ENCODE peak calls at places on chromosomes 3 and 15, in eight cellular contexts. T is aorta; I is right atrium auricular region; Q is CD8-positive, alpha-beta T cell; C is upper lobe of right lung; Z is HCT116; P is HepG2; B is cardiac muscle cell. M is an unnamed sample.

GRCh38 chr3:49296781-49297420 is 19.9 kb upstream of the C3orf62 start:
- DNase-seq in T (no peak), I (peak; percentile 73), Q (no peak), C (no peak), Z (no peak), P (no peak), B (no peak), M (no peak)

GRCh38 chr3:123723527-123724168 is 138.8 kb upstream of the HACD2 start:
- DNase-seq in T (no peak), I (peak; percentile 73), Q (no peak), C (no peak), Z (peak; percentile 73), P (peak; percentile 62), B (peak; percentile 91), M (no peak)

GRCh38 chr15:87710406-87710805 is 546.1 kb downstream of the NTRK3 start:
- DNase-seq in T (no peak), I (no peak), Q (no peak), C (no peak), Z (no peak), P (no peak), B (peak; percentile 73), M (no peak)

GRCh38 chr3:189985938-189986337 is 134.8 kb downstream of the P3H2 start:
- DNase-seq in T (no peak), I (no peak), Q (no peak), C (no peak), Z (no peak), P (no peak), B (no peak), M (no peak)

GRCh38 chr3:45100998-45101407 is 45.2 kb downstream of the CDCP1 start:
- DNase-seq in T (no peak), I (no peak), Q (no peak), C (no peak), Z (no peak), P (no peak), B (peak; percentile 79), M (no peak)

GRCh38 chr3:48501196-48501595 is 2.8 kb downstream of the SHISA5 start:
- DNase-seq in T (peak; percentile 63), I (no peak), Q (no peak), C (no peak), Z (no peak), P (no peak), B (no peak), M (peak; percentile 63)

GRCh38 chr15:80260566-80260965 is 8.6 kb upstream of the CTXND1 start:
- DNase-seq in T (no peak), I (no peak), Q (no peak), C (no peak), Z (no peak), P (no peak), B (no peak), M (no peak)

GRCh38 chr3:126135398-126136076 is 44.8 kb downstream of the ALDH1L1 start:
- DNase-seq in T (peak; percentile 67), I (no peak), Q (no peak), C (peak; percentile 60), Z (no peak), P (no peak), B (no peak), M (peak; percentile 75)

GRCh38 chr3:100335137-100335833 is 728 bp downstream of the NIT2 start:
- DNase-seq in T (no peak), I (no peak), Q (no peak), C (no peak), Z (no peak), P (peak; percentile 16), B (peak; percentile 29), M (peak; percentile 83)

GRCh38 chr3:9234191-9234590 is 15.3 kb downstream of the SRGAP3 start:
- DNase-seq in T (no peak), I (no peak), Q (no peak), C (no peak), Z (no peak), P (no peak), B (no peak), M (no peak)

GRCh38 chr3:53167418-53168174 is 6.6 kb downstream of the PRKCD start:
- DNase-seq in T (no peak), I (no peak), Q (no peak), C (no peak), Z (no peak), P (no peak), B (no peak), M (no peak)

GRCh38 chr15:35182841-35183479 is 97.9 kb upstream of the NANOGP8 start:
- DNase-seq in T (no peak), I (no peak), Q (no peak), C (no peak), Z (no peak), P (no peak), B (no peak), M (no peak)

GRCh38 chr15:70561885-70562284 is 201.5 kb downstream of the UACA start:
- DNase-seq in T (no peak), I (no peak), Q (no peak), C (no peak), Z (no peak), P (no peak), B (no peak), M (no peak)

GRCh38 chr3:171257251-171258179 is 202.7 kb downstream of the TNIK start:
- DNase-seq in T (no peak), I (no peak), Q (no peak), C (no peak), Z (no peak), P (no peak), B (no peak), M (no peak)

GRCh38 chr15:55530861-55531313 is 22.9 kb upstream of the DNAAF4 start:
- DNase-seq in T (no peak), I (no peak), Q (no peak), C (no peak), Z (no peak), P (peak; percentile 4), B (peak; percentile 37), M (no peak)

GRCh38 chr15:85839637-85840036 is 44.9 kb upstream of the KLHL25 start:
- DNase-seq in T (no peak), I (no peak), Q (no peak), C (no peak), Z (no peak), P (no peak), B (no peak), M (no peak)

GRCh38 chr3:107100573-107100972 is 276.7 kb upstream of the CCDC54 start:
- DNase-seq in T (no peak), I (no peak), Q (no peak), C (no peak), Z (no peak), P (no peak), B (no peak), M (no peak)

GRCh38 chr15:40702077-40702476 is 7.1 kb downstream of the RAD51 start:
- DNase-seq in T (no peak), I (no peak), Q (no peak), C (no peak), Z (no peak), P (peak; percentile 4), B (peak; percentile 22), M (no peak)

GRCh38 chr3:38000242-38000916 is 9.8 kb downstream of the VILL start:
- DNase-seq in T (peak; percentile 49), I (no peak), Q (no peak), C (peak; percentile 45), Z (no peak), P (no peak), B (no peak), M (peak; percentile 76)

DNA sequence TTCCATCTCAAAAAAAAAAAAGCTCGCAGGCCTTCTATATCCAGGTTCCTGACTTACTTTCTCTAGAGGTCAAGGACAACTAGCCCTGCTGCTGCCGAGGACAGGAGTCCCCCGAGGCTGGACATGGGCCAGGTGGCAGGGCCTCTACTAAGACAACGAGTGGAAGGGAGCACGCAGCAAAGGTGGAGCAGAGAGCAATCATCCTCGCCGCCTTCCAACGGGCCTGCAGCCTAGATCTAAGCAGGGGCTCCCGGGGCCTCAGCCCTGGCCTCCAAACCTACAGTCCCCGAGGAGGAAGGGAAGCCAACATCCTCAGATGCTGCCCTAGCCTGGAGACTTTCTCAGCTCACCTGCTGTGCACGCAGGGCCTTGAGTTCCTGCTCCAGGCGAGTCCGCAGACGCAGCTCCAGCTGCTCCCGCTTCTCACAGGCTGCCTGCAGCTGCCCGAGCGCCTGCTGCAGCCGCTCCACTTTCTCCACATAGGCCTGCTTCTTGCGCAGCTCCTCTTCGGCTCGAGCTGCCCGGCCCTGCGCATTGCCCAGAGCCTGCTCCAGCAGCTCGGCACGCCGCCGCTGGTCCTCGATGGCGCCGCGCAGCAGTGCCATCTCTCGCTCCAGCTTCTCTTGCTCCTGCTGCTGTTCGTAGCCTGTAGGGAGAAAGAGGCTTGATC is 12.9 kb downstream of the AMOTL2 start:
- DNase-seq in T (peak; percentile 73), I (no peak), Q (no peak), C (peak; percentile 54), Z (no peak), P (no peak), B (no peak), M (peak; percentile 59)
- H3K27ac ChIP-seq in T (peak overlapping the region; percentile 41), I (peak overlapping the region; percentile 100), Q (no peak overlapping the region), C (peak overlapping the region; percentile 61), Z (no peak overlapping the region), P (no peak overlapping the region), B (no peak overlapping the region), M (no peak overlapping the region)

GRCh38 chr3:58022490-58022889 is 14.3 kb downstream of the FLNB start:
- DNase-seq in T (no peak), I (no peak), Q (no peak), C (no peak), Z (no peak), P (no peak), B (no peak), M (no peak)
- H3K4me1 ChIP-seq in T (peaks cover 4% of the 10 kb centered on the region), I (no peaks in the 10 kb centered on the region), Q (peaks cover 24% of the 10 kb centered on the region), C (peaks cover 17% of the 10 kb centered on the region), Z (peaks cover 59% of the 10 kb centered on the region), P (peaks cover 100% of the 10 kb centered on the region), B (peaks cover 15% of the 10 kb centered on the region), M (peaks cover 41% of the 10 kb centered on the region)

DNA sequence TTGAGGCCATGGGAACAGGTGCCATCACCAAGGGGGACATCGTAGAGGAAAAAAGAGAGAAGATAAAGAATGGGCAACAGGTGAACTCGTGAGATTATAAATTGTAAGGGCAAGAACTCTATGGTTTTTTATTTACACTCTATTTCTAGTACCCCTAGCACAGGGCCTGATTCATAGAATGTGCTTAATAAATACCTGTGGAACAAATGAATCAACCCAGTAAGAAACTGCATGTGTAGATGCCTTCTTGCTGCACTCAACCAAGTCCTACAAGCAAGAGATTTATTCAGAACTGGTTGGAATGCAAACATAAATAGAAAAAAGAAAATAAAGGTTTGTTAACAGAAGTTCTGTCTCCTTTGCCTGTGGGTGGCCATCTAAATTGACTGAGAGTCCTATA is 18.7 kb upstream of the KPNA1 start:
- DNase-seq in T (no peak), I (no peak), Q (no peak), C (no peak), Z (no peak), P (no peak), B (no peak), M (no peak)
- H3K36me3 ChIP-seq in T (peaks cover 14% of the 10 kb centered on the region), I (peaks cover 41% of the 10 kb centered on the region), Q (peaks cover 36% of the 10 kb centered on the region), C (peaks cover 89% of the 10 kb centered on the region), Z (no peaks in the 10 kb centered on the region), P (peaks cover 3% of the 10 kb centered on the region), B (no peaks in the 10 kb centered on the region), M (peaks cover 73% of the 10 kb centered on the region)

DNA sequence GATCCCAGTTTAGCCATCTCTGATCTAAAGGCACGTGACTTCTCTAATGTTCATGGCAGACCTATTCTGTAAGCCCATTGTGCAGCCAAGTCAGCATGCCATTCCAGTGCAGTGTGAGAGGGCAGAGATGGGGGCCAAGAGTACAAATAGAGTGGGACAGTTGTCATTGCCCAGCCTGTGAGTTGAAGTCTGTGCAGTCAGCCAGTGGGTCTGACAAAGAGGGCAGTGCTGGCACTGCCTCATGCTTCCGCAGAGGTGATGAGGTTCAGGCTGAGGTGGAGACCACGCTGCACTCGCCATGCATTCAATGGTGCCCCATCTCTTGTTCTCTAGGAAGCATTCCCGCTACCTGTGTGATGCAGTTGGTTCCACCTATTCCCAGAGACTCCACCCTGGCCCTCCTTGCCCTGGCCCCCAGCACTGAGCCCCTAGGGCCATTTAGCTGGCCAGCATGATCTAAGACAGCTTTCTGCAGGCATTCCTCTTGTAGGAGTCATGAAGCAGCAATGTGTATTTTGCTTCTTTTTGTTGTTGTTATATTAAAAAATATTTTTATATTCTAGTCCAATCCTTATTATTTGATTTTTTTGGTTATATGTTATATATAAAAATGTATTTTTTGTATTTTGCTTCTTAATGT is 3.7 kb downstream of the MRAS start:
- DNase-seq in T (no peak), I (no peak), Q (no peak), C (no peak), Z (no peak), P (no peak), B (no peak), M (no peak)
- H3K27ac ChIP-seq in T (no peak overlapping the region), I (peak overlapping the region; percentile 97), Q (no peak overlapping the region), C (no peak overlapping the region), Z (no peak overlapping the region), P (no peak overlapping the region), B (no peak overlapping the region), M (no peak overlapping the region)

M was measured in spleen.